ENCODE peak calls at places on chromosomes 16 and 17, in eight cellular contexts. One of them, this sample, is unnamed.

GRCh38 chr16:401468-402348 is at the start of gene DECR2:
- DNase-seq in kidney: peak
- DNase-seq in hepatocyte: peak
- DNase-seq in sigmoid colon: peak
- DNase-seq in naive thymus-derived CD4-positive, alpha-beta T cell: peak
- DNase-seq in substantia nigra: peak
- DNase-seq in H9: peak
- DNase-seq in CD8-positive, alpha-beta memory T cell: peak
- DNase-seq in this sample: peak

GRCh38 chr17:73325527-73325842 is 13.7 kb upstream of the CDC42EP4 start:
- DNase-seq in CD8-positive, alpha-beta memory T cell: no peak
- DNase-seq in substantia nigra: no peak
- DNase-seq in hepatocyte: peak
- DNase-seq in kidney: peak
- DNase-seq in naive thymus-derived CD4-positive, alpha-beta T cell: no peak
- DNase-seq in H9: no peak
- DNase-seq in sigmoid colon: peak
- DNase-seq in this sample: peak

GRCh38 chr17:55795098-55795497 is 44.2 kb downstream of the PCTP start:
- DNase-seq in kidney: no peak
- DNase-seq in CD8-positive, alpha-beta memory T cell: no peak
- DNase-seq in hepatocyte: no peak
- DNase-seq in H9: no peak
- DNase-seq in substantia nigra: no peak
- DNase-seq in sigmoid colon: no peak
- DNase-seq in naive thymus-derived CD4-positive, alpha-beta T cell: no peak
- DNase-seq in this sample: no peak

GRCh38 chr16:81723098-81723723 is 55.9 kb upstream of the PLCG2 start:
- DNase-seq in kidney: peak
- DNase-seq in sigmoid colon: no peak
- DNase-seq in H9: no peak
- DNase-seq in naive thymus-derived CD4-positive, alpha-beta T cell: peak
- DNase-seq in substantia nigra: no peak
- DNase-seq in hepatocyte: peak
- DNase-seq in CD8-positive, alpha-beta memory T cell: peak
- DNase-seq in this sample: peak

GRCh38 chr16:89431158-89431584 is 59.2 kb downstream of the ANKRD11 start:
- DNase-seq in kidney: no peak
- DNase-seq in sigmoid colon: peak
- DNase-seq in H9: no peak
- DNase-seq in naive thymus-derived CD4-positive, alpha-beta T cell: no peak
- DNase-seq in substantia nigra: no peak
- DNase-seq in hepatocyte: peak
- DNase-seq in CD8-positive, alpha-beta memory T cell: no peak
- DNase-seq in this sample: peak

GRCh38 chr16:29804455-29805231 is 1.7 kb upstream of the MAZ start:
- DNase-seq in hepatocyte: no peak
- DNase-seq in CD8-positive, alpha-beta memory T cell: no peak
- DNase-seq in sigmoid colon: peak
- DNase-seq in kidney: no peak
- DNase-seq in substantia nigra: peak
- DNase-seq in naive thymus-derived CD4-positive, alpha-beta T cell: no peak
- DNase-seq in H9: no peak
- DNase-seq in this sample: peak

GRCh38 chr16:2323701-2324100 is 16.8 kb downstream of the ABCA3 start:
- DNase-seq in naive thymus-derived CD4-positive, alpha-beta T cell: no peak
- DNase-seq in H9: no peak
- DNase-seq in sigmoid colon: no peak
- DNase-seq in CD8-positive, alpha-beta memory T cell: no peak
- DNase-seq in hepatocyte: no peak
- DNase-seq in substantia nigra: no peak
- DNase-seq in kidney: peak
- DNase-seq in this sample: no peak

GRCh38 chr17:19004601-19005441 is at the start of gene FAM83G:
- DNase-seq in naive thymus-derived CD4-positive, alpha-beta T cell: peak
- DNase-seq in hepatocyte: peak
- DNase-seq in H9: peak
- DNase-seq in substantia nigra: no peak
- DNase-seq in sigmoid colon: peak
- DNase-seq in CD8-positive, alpha-beta memory T cell: peak
- DNase-seq in kidney: peak
- DNase-seq in this sample: peak

GRCh38 chr16:56910654-56911539 is 21.0 kb upstream of the HERPUD1 start:
- DNase-seq in kidney: no peak
- DNase-seq in H9: no peak
- DNase-seq in substantia nigra: no peak
- DNase-seq in sigmoid colon: no peak
- DNase-seq in CD8-positive, alpha-beta memory T cell: no peak
- DNase-seq in naive thymus-derived CD4-positive, alpha-beta T cell: no peak
- DNase-seq in hepatocyte: no peak
- DNase-seq in this sample: peak

GRCh38 chr17:69501591-69502468 is 87.3 kb downstream of the MAP2K6 start:
- DNase-seq in kidney: no peak
- DNase-seq in CD8-positive, alpha-beta memory T cell: no peak
- DNase-seq in hepatocyte: peak
- DNase-seq in sigmoid colon: no peak
- DNase-seq in naive thymus-derived CD4-positive, alpha-beta T cell: no peak
- DNase-seq in H9: peak
- DNase-seq in substantia nigra: no peak
- DNase-seq in this sample: peak

GRCh38 chr17:42809250-42809649 is 10.6 kb downstream of the CNTD1 start:
- DNase-seq in naive thymus-derived CD4-positive, alpha-beta T cell: no peak
- DNase-seq in substantia nigra: no peak
- DNase-seq in kidney: no peak
- DNase-seq in H9: no peak
- DNase-seq in CD8-positive, alpha-beta memory T cell: no peak
- DNase-seq in hepatocyte: no peak
- DNase-seq in sigmoid colon: peak
- DNase-seq in this sample: peak

GRCh38 chr16:81073560-81074330 is 3.3 kb downstream of the C16orf46 start:
- DNase-seq in CD8-positive, alpha-beta memory T cell: no peak
- DNase-seq in substantia nigra: no peak
- DNase-seq in hepatocyte: no peak
- DNase-seq in naive thymus-derived CD4-positive, alpha-beta T cell: no peak
- DNase-seq in sigmoid colon: no peak
- DNase-seq in kidney: no peak
- DNase-seq in H9: no peak
- DNase-seq in this sample: no peak

GRCh38 chr16:1800703-1801102 is 7.2 kb upstream of the IGFALS start:
- DNase-seq in sigmoid colon: peak
- DNase-seq in naive thymus-derived CD4-positive, alpha-beta T cell: no peak
- DNase-seq in kidney: no peak
- DNase-seq in CD8-positive, alpha-beta memory T cell: no peak
- DNase-seq in H9: no peak
- DNase-seq in hepatocyte: no peak
- DNase-seq in substantia nigra: no peak
- DNase-seq in this sample: no peak

GRCh38 chr16:27432600-27432957 is 30.6 kb downstream of the IL21R start:
- DNase-seq in hepatocyte: no peak
- DNase-seq in substantia nigra: no peak
- DNase-seq in kidney: no peak
- DNase-seq in H9: peak
- DNase-seq in CD8-positive, alpha-beta memory T cell: no peak
- DNase-seq in naive thymus-derived CD4-positive, alpha-beta T cell: no peak
- DNase-seq in sigmoid colon: peak
- DNase-seq in this sample: peak

GRCh38 chr17:76670708-76671122 is 27.2 kb upstream of the ST6GALNAC1 start:
- DNase-seq in substantia nigra: no peak
- DNase-seq in sigmoid colon: no peak
- DNase-seq in CD8-positive, alpha-beta memory T cell: peak
- DNase-seq in H9: no peak
- DNase-seq in hepatocyte: no peak
- DNase-seq in naive thymus-derived CD4-positive, alpha-beta T cell: no peak
- DNase-seq in kidney: no peak
- DNase-seq in this sample: no peak

GRCh38 chr16:56262148-56262878 is 71.0 kb downstream of the GNAO1 start:
- DNase-seq in substantia nigra: no peak
- DNase-seq in kidney: no peak
- DNase-seq in H9: no peak
- DNase-seq in hepatocyte: peak
- DNase-seq in CD8-positive, alpha-beta memory T cell: peak
- DNase-seq in sigmoid colon: peak
- DNase-seq in naive thymus-derived CD4-positive, alpha-beta T cell: peak
- DNase-seq in this sample: no peak

GRCh38 chr17:83185023-83186002 is 105.9 kb downstream of the METRNL start:
- DNase-seq in substantia nigra: no peak
- DNase-seq in H9: peak
- DNase-seq in sigmoid colon: peak
- DNase-seq in CD8-positive, alpha-beta memory T cell: no peak
- DNase-seq in hepatocyte: no peak
- DNase-seq in naive thymus-derived CD4-positive, alpha-beta T cell: no peak
- DNase-seq in kidney: no peak
- DNase-seq in this sample: no peak

GRCh38 chr17:16950488-16950887 is 21.4 kb downstream of the TNFRSF13B start:
- DNase-seq in hepatocyte: no peak
- DNase-seq in H9: no peak
- DNase-seq in substantia nigra: no peak
- DNase-seq in kidney: no peak
- DNase-seq in naive thymus-derived CD4-positive, alpha-beta T cell: no peak
- DNase-seq in CD8-positive, alpha-beta memory T cell: no peak
- DNase-seq in sigmoid colon: peak
- DNase-seq in this sample: no peak

GRCh38 chr16:21179126-21179982 is 20.9 kb downstream of the LDAF1 start:
- DNase-seq in substantia nigra: no peak
- DNase-seq in hepatocyte: no peak
- DNase-seq in CD8-positive, alpha-beta memory T cell: no peak
- DNase-seq in kidney: no peak
- DNase-seq in H9: no peak
- DNase-seq in sigmoid colon: no peak
- DNase-seq in naive thymus-derived CD4-positive, alpha-beta T cell: no peak
- DNase-seq in this sample: no peak

DNA sequence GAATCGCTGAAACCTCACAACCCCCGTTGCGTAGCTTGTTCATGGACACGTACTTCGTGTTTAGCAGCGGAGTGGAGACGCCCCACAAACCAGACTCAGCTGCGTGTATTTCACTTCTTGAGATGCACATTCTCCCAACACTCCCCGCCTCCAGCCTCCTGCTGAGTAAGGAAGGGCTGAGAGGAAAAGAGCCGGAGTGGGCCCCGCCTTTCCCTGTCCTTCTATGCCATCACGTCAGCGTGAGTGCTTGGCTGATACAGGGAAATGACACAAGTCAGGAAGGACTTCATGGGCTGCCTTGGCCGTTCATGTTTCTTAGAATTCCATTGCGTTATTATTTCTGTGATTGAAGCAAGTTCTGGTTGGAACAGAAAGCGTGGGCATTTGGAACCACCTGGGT is 68.6 kb upstream of the CBX4 start:
- DNase-seq in hepatocyte: peak
- DNase-seq in sigmoid colon: no peak
- DNase-seq in substantia nigra: no peak
- DNase-seq in CD8-positive, alpha-beta memory T cell: no peak
- DNase-seq in H9: no peak
- DNase-seq in naive thymus-derived CD4-positive, alpha-beta T cell: no peak
- DNase-seq in kidney: no peak
- DNase-seq in this sample: peak
- H3K27ac ChIP-seq in hepatocyte: no peak
- H3K27ac ChIP-seq in sigmoid colon: no peak
- H3K27ac ChIP-seq in substantia nigra: no peak
- H3K27ac ChIP-seq in CD8-positive, alpha-beta memory T cell: no peak
- H3K27ac ChIP-seq in H9: no peak
- H3K27ac ChIP-seq in naive thymus-derived CD4-positive, alpha-beta T cell: no peak
- H3K27ac ChIP-seq in kidney: no peak
- H3K27ac ChIP-seq in this sample: no peak

DNA sequence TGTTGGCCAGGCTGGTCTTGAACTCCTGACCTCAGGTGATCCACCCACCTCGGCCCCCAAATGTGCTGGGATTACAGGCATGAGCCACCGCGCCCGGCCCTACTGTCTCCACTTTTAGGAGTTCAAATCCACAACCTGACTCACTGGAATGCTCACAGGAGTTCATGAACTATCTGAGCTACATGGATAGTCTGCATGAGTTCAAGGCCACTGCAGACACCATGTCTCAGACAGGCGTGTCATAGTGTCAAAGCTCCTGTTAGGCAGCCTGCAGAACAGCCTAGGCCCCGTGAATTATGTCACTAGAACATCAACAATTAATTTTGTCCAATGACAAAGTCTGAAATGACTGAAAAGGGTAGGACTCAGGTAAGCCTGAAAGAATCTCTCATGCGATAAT is 38.3 kb upstream of the NDRG4 start:
- DNase-seq in substantia nigra: no peak
- DNase-seq in H9: no peak
- DNase-seq in hepatocyte: no peak
- DNase-seq in kidney: no peak
- DNase-seq in sigmoid colon: no peak
- DNase-seq in naive thymus-derived CD4-positive, alpha-beta T cell: no peak
- DNase-seq in CD8-positive, alpha-beta memory T cell: no peak
- DNase-seq in this sample: no peak
- H3K27ac ChIP-seq in substantia nigra: no peak
- H3K27ac ChIP-seq in H9: no peak
- H3K27ac ChIP-seq in hepatocyte: no peak
- H3K27ac ChIP-seq in kidney: no peak
- H3K27ac ChIP-seq in sigmoid colon: no peak
- H3K27ac ChIP-seq in naive thymus-derived CD4-positive, alpha-beta T cell: no peak
- H3K27ac ChIP-seq in CD8-positive, alpha-beta memory T cell: no peak
- H3K27ac ChIP-seq in this sample: no peak

DNA sequence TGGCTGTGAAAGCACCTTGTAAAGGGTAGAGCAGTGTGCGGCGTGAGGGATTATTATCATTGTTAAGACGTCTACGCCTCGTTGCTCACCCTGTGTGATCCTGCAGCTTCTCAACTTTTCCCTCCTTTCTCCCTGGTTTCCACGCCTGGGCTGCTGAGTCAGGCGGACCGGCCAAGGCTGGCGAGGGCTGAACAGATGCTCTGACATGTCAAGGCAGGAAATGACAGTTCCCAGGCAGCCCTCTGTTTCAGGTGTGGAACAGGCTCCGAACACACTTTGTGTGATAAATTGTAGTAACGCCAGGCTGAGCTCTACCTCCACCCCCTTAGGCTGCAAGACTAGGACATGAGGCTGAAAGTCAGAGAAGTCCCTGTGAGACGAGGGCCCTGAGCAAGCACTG is 46.0 kb upstream of the TBX2 start:
- DNase-seq in hepatocyte: no peak
- DNase-seq in substantia nigra: no peak
- DNase-seq in kidney: no peak
- DNase-seq in CD8-positive, alpha-beta memory T cell: no peak
- DNase-seq in H9: no peak
- DNase-seq in naive thymus-derived CD4-positive, alpha-beta T cell: no peak
- DNase-seq in sigmoid colon: no peak
- DNase-seq in this sample: no peak
- H3K27ac ChIP-seq in hepatocyte: no peak
- H3K27ac ChIP-seq in substantia nigra: no peak
- H3K27ac ChIP-seq in kidney: no peak
- H3K27ac ChIP-seq in CD8-positive, alpha-beta memory T cell: no peak
- H3K27ac ChIP-seq in H9: no peak
- H3K27ac ChIP-seq in naive thymus-derived CD4-positive, alpha-beta T cell: no peak
- H3K27ac ChIP-seq in sigmoid colon: no peak
- H3K27ac ChIP-seq in this sample: no peak

DNA sequence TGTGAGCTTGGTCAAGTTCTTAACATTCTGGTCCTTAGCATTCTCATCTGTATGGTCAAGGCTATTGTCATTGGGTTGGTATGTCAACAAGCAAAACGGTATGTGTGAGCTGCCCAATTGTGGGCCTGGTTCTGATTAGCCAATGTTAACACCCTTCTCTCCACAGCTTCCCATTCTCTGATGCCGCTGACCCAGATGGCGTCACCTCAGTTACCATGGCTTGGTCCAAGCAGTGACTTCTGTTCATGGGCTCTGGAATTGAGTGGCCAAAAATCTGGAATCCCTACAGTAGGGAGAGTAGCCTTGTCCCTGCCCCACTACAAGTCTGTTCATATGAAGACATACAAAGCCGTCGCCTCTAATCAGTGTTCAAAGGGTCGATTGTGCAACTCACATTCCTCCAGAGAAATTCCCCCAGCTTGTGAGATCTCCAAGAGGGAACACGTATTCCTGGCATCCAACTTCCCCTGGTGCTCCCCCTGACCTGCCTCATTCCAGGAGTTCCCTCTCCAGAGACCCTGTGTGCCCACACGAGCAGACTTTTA is 15.8 kb downstream of the TMEM98 start:
- DNase-seq in CD8-positive, alpha-beta memory T cell: no peak
- DNase-seq in naive thymus-derived CD4-positive, alpha-beta T cell: no peak
- DNase-seq in sigmoid colon: peak
- DNase-seq in H9: no peak
- DNase-seq in kidney: no peak
- DNase-seq in hepatocyte: peak
- DNase-seq in substantia nigra: no peak
- DNase-seq in this sample: peak
- H3K27ac ChIP-seq in CD8-positive, alpha-beta memory T cell: no peak
- H3K27ac ChIP-seq in naive thymus-derived CD4-positive, alpha-beta T cell: no peak
- H3K27ac ChIP-seq in sigmoid colon: no peak
- H3K27ac ChIP-seq in H9: no peak
- H3K27ac ChIP-seq in kidney: no peak
- H3K27ac ChIP-seq in hepatocyte: peak
- H3K27ac ChIP-seq in substantia nigra: no peak
- H3K27ac ChIP-seq in this sample: peak

This sample was measured in GM23248.